ENCODE peak calls at places on chromosomes 6 and 20, in five cellular contexts. X is fibroblast of the aortic adventitia, O is mucosa of descending colon, M is transverse colon, B is EL. C is an unnamed sample.

GRCh38 chr20:57290178-57290484 is 23.7 kb upstream of the BMP7 start:
- DNase-seq in O (no peak), M (no peak), B (no peak), X (no peak), C (no peak)

GRCh38 chr6:36389353-36389752 is 1.9 kb upstream of the ETV7 start:
- DNase-seq in M (no peak), O (no peak), B (no peak), X (no peak), C (no peak)

GRCh38 chr20:19935842-19936241 is 81.3 kb upstream of the NAA20 start:
- DNase-seq in M (peak), O (peak), B (no peak), X (no peak), C (no peak)

GRCh38 chr6:117938324-117938995 is 31.4 kb downstream of the SLC35F1 start:
- DNase-seq in M (no peak), X (no peak), B (no peak), O (no peak), C (no peak)

GRCh38 chr20:38113401-38114325 is 51.4 kb downstream of the TGM2 start:
- DNase-seq in X (no peak), O (no peak), M (no peak), B (peak), C (no peak)

GRCh38 chr6:100453701-100454521 is 10.8 kb downstream of the SIM1 start:
- DNase-seq in B (peak), O (no peak), X (no peak), M (no peak), C (no peak)

GRCh38 chr6:168368971-168369370 is 49.4 kb upstream of the DACT2 start:
- DNase-seq in B (no peak), M (no peak), X (no peak), O (peak), C (no peak)

GRCh38 chr6:42140756-42141602 is 1.4 kb downstream of the C6orf132 start:
- DNase-seq in B (no peak), M (no peak), O (no peak), X (no peak), C (no peak)

GRCh38 chr6:111782161-111782809 is 91.0 kb downstream of the FYN start:
- DNase-seq in X (no peak), B (no peak), M (no peak), O (no peak), C (no peak)

GRCh38 chr6:9401936-9402335 is 966.6 kb upstream of the SLC35B3 start:
- DNase-seq in O (no peak), X (peak), B (peak), M (no peak), C (no peak)

GRCh38 chr6:149077208-149077607 is 240.3 kb upstream of the TAB2 start:
- DNase-seq in M (no peak), B (peak), O (no peak), X (peak), C (no peak)

GRCh38 chr6:137044366-137045220 is at the start of gene IL20RA:
- DNase-seq in O (peak), X (peak), B (peak), M (peak), C (peak)

GRCh38 chr6:79586548-79586947 is 44.6 kb upstream of the SH3BGRL2 start:
- DNase-seq in B (peak), X (peak), O (no peak), M (no peak), C (no peak)

GRCh38 chr6:73704260-73704659 is 8.3 kb downstream of the CD109 start:
- DNase-seq in X (peak), B (peak), O (no peak), M (no peak), C (no peak)

GRCh38 chr6:156776470-156776840 is 723 bp upstream of the ARID1B start:
- DNase-seq in O (no peak), M (no peak), B (peak), X (peak), C (no peak)

GRCh38 chr6:166470863-166471410 is 88.2 kb upstream of the MPC1 start:
- DNase-seq in M (no peak), B (no peak), X (no peak), O (no peak), C (no peak)

GRCh38 chr6:106620931-106621672 is 8.2 kb downstream of the RTN4IP1 start:
- DNase-seq in X (peak), M (no peak), O (no peak), B (no peak), C (no peak)

GRCh38 chr20:48903705-48904104 is 17.8 kb upstream of the ARFGEF2 start:
- DNase-seq in B (no peak), O (no peak), X (no peak), M (no peak), C (no peak)

GRCh38 chr20:47796952-47797351 is 11.7 kb upstream of the SULF2 start:
- DNase-seq in M (no peak), X (no peak), B (no peak), O (no peak), C (no peak)

GRCh38 chr20:56273491-56273890 is 25.0 kb downstream of the MC3R start:
- DNase-seq in O (no peak), M (no peak), B (no peak), X (no peak), C (no peak)

GRCh38 chr20:17014217-17014616 is 212.6 kb upstream of the PCSK2 start:
- DNase-seq in B (no peak), X (no peak), O (no peak), M (no peak), C (peak)

GRCh38 chr20:3045042-3045815 is 623 bp upstream of the MRPS26 start:
- DNase-seq in X (peak), O (no peak), B (no peak), M (peak), C (peak)

GRCh38 chr6:154411076-154411475 is 54.5 kb upstream of the IPCEF1 start:
- DNase-seq in M (no peak), O (no peak), X (no peak), B (no peak), C (no peak)

GRCh38 chr6:168420706-168421105 is 20.3 kb upstream of the SMOC2 start:
- DNase-seq in M (no peak), B (no peak), X (no peak), O (no peak), C (no peak)

GRCh38 chr20:43689165-43689564 is 22.3 kb downstream of the MYBL2 start:
- DNase-seq in O (no peak), B (no peak), X (no peak), M (no peak), C (no peak)

GRCh38 chr20:36728986-36729385 is 16.9 kb downstream of the NDRG3 start:
- DNase-seq in O (no peak), M (no peak), B (peak), X (peak), C (no peak)

GRCh38 chr6:11950109-11950508 is 62.0 kb upstream of the HIVEP1 start:
- DNase-seq in M (no peak), B (no peak), O (no peak), X (no peak), C (no peak)

GRCh38 chr6:38432479-38432878 is 207.2 kb downstream of the BTBD9 start:
- DNase-seq in B (peak), M (no peak), O (no peak), X (peak), C (no peak)

GRCh38 chr20:21396921-21397340 is 395 bp downstream of the NKX2-4 start:
- DNase-seq in M (no peak), X (no peak), B (peak), O (peak), C (no peak)

GRCh38 chr20:41095110-41095969 is 42.0 kb upstream of the PLCG1 start:
- DNase-seq in M (peak), B (peak), O (peak), X (peak), C (peak)

GRCh38 chr6:6452002-6452401 is 131.5 kb upstream of the F13A1 start:
- DNase-seq in O (no peak), M (no peak), B (no peak), X (no peak), C (no peak)

GRCh38 chr6:41625442-41625841 is 12.8 kb upstream of the MDFI start:
- DNase-seq in M (peak), X (peak), B (no peak), O (peak), C (no peak)

GRCh38 chr6:155121699-155122098 is 126.6 kb downstream of the TIAM2 start:
- DNase-seq in M (no peak), X (peak), O (no peak), B (peak), C (no peak)

GRCh38 chr6:122407712-122408111 is 8.3 kb downstream of the HSF2 start:
- DNase-seq in X (no peak), O (no peak), M (no peak), B (no peak), C (no peak)

GRCh38 chr6:27250955-27251671 is 3.6 kb downstream of the PRSS16 start:
- DNase-seq in O (peak), B (peak), X (no peak), M (peak), C (no peak)

GRCh38 chr6:54864272-54864671 is 17.7 kb downstream of the FAM83B start:
- DNase-seq in M (no peak), X (no peak), O (no peak), B (no peak), C (no peak)

GRCh38 chr6:79878142-79878748 is 69.1 kb downstream of the ELOVL4 start:
- DNase-seq in B (no peak), M (no peak), O (no peak), X (no peak), C (no peak)

GRCh38 chr6:138944412-138944811 is 43.6 kb downstream of the REPS1 start:
- DNase-seq in M (no peak), X (peak), B (peak), O (no peak), C (no peak)

GRCh38 chr6:5501837-5502236 is 240.5 kb downstream of the FARS2 start:
- DNase-seq in M (no peak), O (no peak), B (no peak), X (no peak), C (no peak)

C was measured in caudate nucleus.